ENCODE peak calls at places on chromosomes 16 and 17, in nine cellular contexts. One of them, this sample, is unnamed.

GRCh38 chr17:50272246-50272645 is 2.0 kb upstream of the TMEM92 start:
- DNase-seq in gastrocnemius medialis: no peak
- DNase-seq in H9: peak
- DNase-seq in PC-9: no peak
- DNase-seq in A673: no peak
- DNase-seq in GDM1: no peak
- DNase-seq in stimulated activated CD8-positive, alpha-beta memory T cell treated with anti-CD3 and anti-CD28 coated beads, Interleukin-2, amount 100 ng/mL, for 1 hour: no peak
- DNase-seq in B cell: no peak
- DNase-seq in C1 segment of cervical spinal cord: no peak
- DNase-seq in this sample: no peak

GRCh38 chr16:16021988-16022682 is 72.7 kb downstream of the ABCC1 start:
- DNase-seq in gastrocnemius medialis: peak
- DNase-seq in H9: peak
- DNase-seq in PC-9: peak
- DNase-seq in A673: peak
- DNase-seq in GDM1: no peak
- DNase-seq in stimulated activated CD8-positive, alpha-beta memory T cell treated with anti-CD3 and anti-CD28 coated beads, Interleukin-2, amount 100 ng/mL, for 1 hour: no peak
- DNase-seq in B cell: no peak
- DNase-seq in C1 segment of cervical spinal cord: peak
- DNase-seq in this sample: peak

GRCh38 chr16:73058221-73058615 is 10.3 kb upstream of the ZFHX3 start:
- DNase-seq in gastrocnemius medialis: no peak
- DNase-seq in H9: no peak
- DNase-seq in PC-9: no peak
- DNase-seq in A673: peak
- DNase-seq in GDM1: peak
- DNase-seq in stimulated activated CD8-positive, alpha-beta memory T cell treated with anti-CD3 and anti-CD28 coated beads, Interleukin-2, amount 100 ng/mL, for 1 hour: no peak
- DNase-seq in B cell: peak
- DNase-seq in C1 segment of cervical spinal cord: no peak
- DNase-seq in this sample: peak

GRCh38 chr16:24011237-24011636 is 175.5 kb downstream of the PRKCB start:
- DNase-seq in gastrocnemius medialis: no peak
- DNase-seq in H9: no peak
- DNase-seq in PC-9: no peak
- DNase-seq in A673: no peak
- DNase-seq in GDM1: no peak
- DNase-seq in stimulated activated CD8-positive, alpha-beta memory T cell treated with anti-CD3 and anti-CD28 coated beads, Interleukin-2, amount 100 ng/mL, for 1 hour: no peak
- DNase-seq in B cell: no peak
- DNase-seq in C1 segment of cervical spinal cord: no peak
- DNase-seq in this sample: no peak

GRCh38 chr16:67144943-67145342 is 5.9 kb downstream of the B3GNT9 start:
- DNase-seq in gastrocnemius medialis: no peak
- DNase-seq in H9: no peak
- DNase-seq in PC-9: no peak
- DNase-seq in A673: no peak
- DNase-seq in GDM1: no peak
- DNase-seq in stimulated activated CD8-positive, alpha-beta memory T cell treated with anti-CD3 and anti-CD28 coated beads, Interleukin-2, amount 100 ng/mL, for 1 hour: no peak
- DNase-seq in B cell: no peak
- DNase-seq in C1 segment of cervical spinal cord: no peak
- DNase-seq in this sample: no peak

GRCh38 chr17:57294075-57294474 is 37.8 kb downstream of the MSI2 start:
- DNase-seq in gastrocnemius medialis: no peak
- DNase-seq in H9: no peak
- DNase-seq in PC-9: peak
- DNase-seq in A673: no peak
- DNase-seq in GDM1: no peak
- DNase-seq in stimulated activated CD8-positive, alpha-beta memory T cell treated with anti-CD3 and anti-CD28 coated beads, Interleukin-2, amount 100 ng/mL, for 1 hour: no peak
- DNase-seq in B cell: no peak
- DNase-seq in C1 segment of cervical spinal cord: no peak
- DNase-seq in this sample: no peak

GRCh38 chr17:1354022-1354421 is 46.0 kb downstream of the YWHAE start:
- DNase-seq in gastrocnemius medialis: no peak
- DNase-seq in H9: no peak
- DNase-seq in PC-9: no peak
- DNase-seq in A673: no peak
- DNase-seq in GDM1: no peak
- DNase-seq in stimulated activated CD8-positive, alpha-beta memory T cell treated with anti-CD3 and anti-CD28 coated beads, Interleukin-2, amount 100 ng/mL, for 1 hour: no peak
- DNase-seq in B cell: no peak
- DNase-seq in C1 segment of cervical spinal cord: no peak
- DNase-seq in this sample: no peak

GRCh38 chr17:3222505-3222904 is 15.0 kb downstream of the OR1A1 start:
- DNase-seq in gastrocnemius medialis: no peak
- DNase-seq in H9: no peak
- DNase-seq in PC-9: no peak
- DNase-seq in A673: no peak
- DNase-seq in GDM1: no peak
- DNase-seq in stimulated activated CD8-positive, alpha-beta memory T cell treated with anti-CD3 and anti-CD28 coated beads, Interleukin-2, amount 100 ng/mL, for 1 hour: no peak
- DNase-seq in B cell: no peak
- DNase-seq in C1 segment of cervical spinal cord: no peak
- DNase-seq in this sample: no peak

GRCh38 chr16:85080923-85081498 is 31.3 kb downstream of the CIBAR2 start:
- DNase-seq in gastrocnemius medialis: no peak
- DNase-seq in H9: no peak
- DNase-seq in PC-9: no peak
- DNase-seq in A673: no peak
- DNase-seq in GDM1: no peak
- DNase-seq in stimulated activated CD8-positive, alpha-beta memory T cell treated with anti-CD3 and anti-CD28 coated beads, Interleukin-2, amount 100 ng/mL, for 1 hour: no peak
- DNase-seq in B cell: no peak
- DNase-seq in C1 segment of cervical spinal cord: no peak
- DNase-seq in this sample: no peak

GRCh38 chr16:57251352-57251751 is 6.3 kb downstream of the ARL2BP start:
- DNase-seq in gastrocnemius medialis: no peak
- DNase-seq in H9: no peak
- DNase-seq in PC-9: no peak
- DNase-seq in A673: no peak
- DNase-seq in GDM1: no peak
- DNase-seq in stimulated activated CD8-positive, alpha-beta memory T cell treated with anti-CD3 and anti-CD28 coated beads, Interleukin-2, amount 100 ng/mL, for 1 hour: no peak
- DNase-seq in B cell: no peak
- DNase-seq in C1 segment of cervical spinal cord: no peak
- DNase-seq in this sample: no peak

GRCh38 chr17:21277332-21277731 is 7.2 kb upstream of the MAP2K3 start:
- DNase-seq in gastrocnemius medialis: no peak
- DNase-seq in H9: no peak
- DNase-seq in PC-9: no peak
- DNase-seq in A673: no peak
- DNase-seq in GDM1: no peak
- DNase-seq in stimulated activated CD8-positive, alpha-beta memory T cell treated with anti-CD3 and anti-CD28 coated beads, Interleukin-2, amount 100 ng/mL, for 1 hour: no peak
- DNase-seq in B cell: no peak
- DNase-seq in C1 segment of cervical spinal cord: no peak
- DNase-seq in this sample: no peak

GRCh38 chr17:51820252-51820651 is 338.3 kb downstream of the CA10 start:
- DNase-seq in gastrocnemius medialis: no peak
- DNase-seq in H9: no peak
- DNase-seq in PC-9: no peak
- DNase-seq in A673: no peak
- DNase-seq in GDM1: no peak
- DNase-seq in stimulated activated CD8-positive, alpha-beta memory T cell treated with anti-CD3 and anti-CD28 coated beads, Interleukin-2, amount 100 ng/mL, for 1 hour: no peak
- DNase-seq in B cell: no peak
- DNase-seq in C1 segment of cervical spinal cord: no peak
- DNase-seq in this sample: no peak

GRCh38 chr17:39639043-39639442 is 2.1 kb downstream of the STARD3 start:
- DNase-seq in gastrocnemius medialis: no peak
- DNase-seq in H9: no peak
- DNase-seq in PC-9: no peak
- DNase-seq in A673: no peak
- DNase-seq in GDM1: no peak
- DNase-seq in stimulated activated CD8-positive, alpha-beta memory T cell treated with anti-CD3 and anti-CD28 coated beads, Interleukin-2, amount 100 ng/mL, for 1 hour: no peak
- DNase-seq in B cell: no peak
- DNase-seq in C1 segment of cervical spinal cord: no peak
- DNase-seq in this sample: no peak

GRCh38 chr17:2883544-2884203 is 87.4 kb downstream of the RAP1GAP2 start:
- DNase-seq in gastrocnemius medialis: no peak
- DNase-seq in H9: no peak
- DNase-seq in PC-9: peak
- DNase-seq in A673: peak
- DNase-seq in GDM1: no peak
- DNase-seq in stimulated activated CD8-positive, alpha-beta memory T cell treated with anti-CD3 and anti-CD28 coated beads, Interleukin-2, amount 100 ng/mL, for 1 hour: no peak
- DNase-seq in B cell: no peak
- DNase-seq in C1 segment of cervical spinal cord: no peak
- DNase-seq in this sample: no peak

GRCh38 chr16:78045865-78046581 is 23.7 kb downstream of the CLEC3A start:
- DNase-seq in gastrocnemius medialis: no peak
- DNase-seq in H9: peak
- DNase-seq in PC-9: no peak
- DNase-seq in A673: peak
- DNase-seq in GDM1: no peak
- DNase-seq in stimulated activated CD8-positive, alpha-beta memory T cell treated with anti-CD3 and anti-CD28 coated beads, Interleukin-2, amount 100 ng/mL, for 1 hour: no peak
- DNase-seq in B cell: no peak
- DNase-seq in C1 segment of cervical spinal cord: no peak
- DNase-seq in this sample: peak

GRCh38 chr17:2932946-2933345 is 130.5 kb downstream of the OR1D5 start:
- DNase-seq in gastrocnemius medialis: no peak
- DNase-seq in H9: peak
- DNase-seq in PC-9: no peak
- DNase-seq in A673: no peak
- DNase-seq in GDM1: no peak
- DNase-seq in stimulated activated CD8-positive, alpha-beta memory T cell treated with anti-CD3 and anti-CD28 coated beads, Interleukin-2, amount 100 ng/mL, for 1 hour: no peak
- DNase-seq in B cell: no peak
- DNase-seq in C1 segment of cervical spinal cord: no peak
- DNase-seq in this sample: no peak

GRCh38 chr17:57858838-57859237 is 9.0 kb upstream of the MRPS23 start:
- DNase-seq in gastrocnemius medialis: no peak
- DNase-seq in H9: no peak
- DNase-seq in PC-9: no peak
- DNase-seq in A673: no peak
- DNase-seq in GDM1: no peak
- DNase-seq in stimulated activated CD8-positive, alpha-beta memory T cell treated with anti-CD3 and anti-CD28 coated beads, Interleukin-2, amount 100 ng/mL, for 1 hour: no peak
- DNase-seq in B cell: no peak
- DNase-seq in C1 segment of cervical spinal cord: no peak
- DNase-seq in this sample: no peak

GRCh38 chr17:27861979-27862378 is 31.2 kb downstream of the LYRM9 start:
- DNase-seq in gastrocnemius medialis: no peak
- DNase-seq in H9: no peak
- DNase-seq in PC-9: peak
- DNase-seq in A673: no peak
- DNase-seq in GDM1: no peak
- DNase-seq in stimulated activated CD8-positive, alpha-beta memory T cell treated with anti-CD3 and anti-CD28 coated beads, Interleukin-2, amount 100 ng/mL, for 1 hour: no peak
- DNase-seq in B cell: no peak
- DNase-seq in C1 segment of cervical spinal cord: no peak
- DNase-seq in this sample: no peak

GRCh38 chr16:24504467-24505345 is 34.7 kb upstream of the RBBP6 start:
- DNase-seq in gastrocnemius medialis: peak
- DNase-seq in H9: peak
- DNase-seq in PC-9: peak
- DNase-seq in A673: peak
- DNase-seq in GDM1: peak
- DNase-seq in stimulated activated CD8-positive, alpha-beta memory T cell treated with anti-CD3 and anti-CD28 coated beads, Interleukin-2, amount 100 ng/mL, for 1 hour: peak
- DNase-seq in B cell: peak
- DNase-seq in C1 segment of cervical spinal cord: no peak
- DNase-seq in this sample: peak

GRCh38 chr17:7408341-7408740 is 696 bp downstream of the NLGN2 start:
- DNase-seq in gastrocnemius medialis: no peak
- DNase-seq in H9: no peak
- DNase-seq in PC-9: no peak
- DNase-seq in A673: no peak
- DNase-seq in GDM1: no peak
- DNase-seq in stimulated activated CD8-positive, alpha-beta memory T cell treated with anti-CD3 and anti-CD28 coated beads, Interleukin-2, amount 100 ng/mL, for 1 hour: no peak
- DNase-seq in B cell: no peak
- DNase-seq in C1 segment of cervical spinal cord: no peak
- DNase-seq in this sample: no peak

GRCh38 chr16:22763655-22764054 is 50.3 kb upstream of the HS3ST2 start:
- DNase-seq in gastrocnemius medialis: no peak
- DNase-seq in H9: peak
- DNase-seq in PC-9: no peak
- DNase-seq in A673: no peak
- DNase-seq in GDM1: no peak
- DNase-seq in stimulated activated CD8-positive, alpha-beta memory T cell treated with anti-CD3 and anti-CD28 coated beads, Interleukin-2, amount 100 ng/mL, for 1 hour: no peak
- DNase-seq in B cell: no peak
- DNase-seq in C1 segment of cervical spinal cord: no peak
- DNase-seq in this sample: no peak

GRCh38 chr17:50845260-50846147 is 10.1 kb downstream of the WFIKKN2 start:
- DNase-seq in gastrocnemius medialis: peak
- DNase-seq in H9: peak
- DNase-seq in PC-9: peak
- DNase-seq in A673: no peak
- DNase-seq in GDM1: no peak
- DNase-seq in stimulated activated CD8-positive, alpha-beta memory T cell treated with anti-CD3 and anti-CD28 coated beads, Interleukin-2, amount 100 ng/mL, for 1 hour: no peak
- DNase-seq in B cell: no peak
- DNase-seq in C1 segment of cervical spinal cord: no peak
- DNase-seq in this sample: no peak

GRCh38 chr17:21676281-21677111 is 15.8 kb upstream of the KCNJ18 start:
- DNase-seq in gastrocnemius medialis: no peak
- DNase-seq in H9: no peak
- DNase-seq in PC-9: no peak
- DNase-seq in A673: no peak
- DNase-seq in GDM1: no peak
- DNase-seq in stimulated activated CD8-positive, alpha-beta memory T cell treated with anti-CD3 and anti-CD28 coated beads, Interleukin-2, amount 100 ng/mL, for 1 hour: no peak
- DNase-seq in B cell: no peak
- DNase-seq in C1 segment of cervical spinal cord: no peak
- DNase-seq in this sample: no peak

GRCh38 chr16:30142672-30143346 is 19.8 kb upstream of the MAPK3 start:
- DNase-seq in gastrocnemius medialis: no peak
- DNase-seq in H9: peak
- DNase-seq in PC-9: peak
- DNase-seq in A673: no peak
- DNase-seq in GDM1: no peak
- DNase-seq in stimulated activated CD8-positive, alpha-beta memory T cell treated with anti-CD3 and anti-CD28 coated beads, Interleukin-2, amount 100 ng/mL, for 1 hour: no peak
- DNase-seq in B cell: peak
- DNase-seq in C1 segment of cervical spinal cord: no peak
- DNase-seq in this sample: peak

GRCh38 chr16:85479972-85480726 is 133.0 kb upstream of the GSE1 start:
- DNase-seq in gastrocnemius medialis: no peak
- DNase-seq in H9: peak
- DNase-seq in PC-9: peak
- DNase-seq in A673: peak
- DNase-seq in GDM1: no peak
- DNase-seq in stimulated activated CD8-positive, alpha-beta memory T cell treated with anti-CD3 and anti-CD28 coated beads, Interleukin-2, amount 100 ng/mL, for 1 hour: no peak
- DNase-seq in B cell: peak
- DNase-seq in C1 segment of cervical spinal cord: no peak
- DNase-seq in this sample: peak

GRCh38 chr16:49622421-49623402 is 233.2 kb downstream of the ZNF423 start:
- DNase-seq in gastrocnemius medialis: no peak
- DNase-seq in H9: peak
- DNase-seq in PC-9: no peak
- DNase-seq in A673: no peak
- DNase-seq in GDM1: no peak
- DNase-seq in stimulated activated CD8-positive, alpha-beta memory T cell treated with anti-CD3 and anti-CD28 coated beads, Interleukin-2, amount 100 ng/mL, for 1 hour: no peak
- DNase-seq in B cell: no peak
- DNase-seq in C1 segment of cervical spinal cord: no peak
- DNase-seq in this sample: no peak

GRCh38 chr16:64238576-64238975 is 883.3 kb downstream of the CDH11 start:
- DNase-seq in gastrocnemius medialis: no peak
- DNase-seq in H9: no peak
- DNase-seq in PC-9: no peak
- DNase-seq in A673: no peak
- DNase-seq in GDM1: no peak
- DNase-seq in stimulated activated CD8-positive, alpha-beta memory T cell treated with anti-CD3 and anti-CD28 coated beads, Interleukin-2, amount 100 ng/mL, for 1 hour: no peak
- DNase-seq in B cell: no peak
- DNase-seq in C1 segment of cervical spinal cord: no peak
- DNase-seq in this sample: no peak

GRCh38 chr17:30378191-30378796 is 433 bp upstream of the CPD start:
- DNase-seq in gastrocnemius medialis: no peak
- DNase-seq in H9: no peak
- DNase-seq in PC-9: no peak
- DNase-seq in A673: no peak
- DNase-seq in GDM1: no peak
- DNase-seq in stimulated activated CD8-positive, alpha-beta memory T cell treated with anti-CD3 and anti-CD28 coated beads, Interleukin-2, amount 100 ng/mL, for 1 hour: no peak
- DNase-seq in B cell: no peak
- DNase-seq in C1 segment of cervical spinal cord: no peak
- DNase-seq in this sample: no peak

GRCh38 chr17:82356845-82357355 is 2.1 kb upstream of the TEX19 start:
- DNase-seq in gastrocnemius medialis: no peak
- DNase-seq in H9: peak
- DNase-seq in PC-9: no peak
- DNase-seq in A673: no peak
- DNase-seq in GDM1: no peak
- DNase-seq in stimulated activated CD8-positive, alpha-beta memory T cell treated with anti-CD3 and anti-CD28 coated beads, Interleukin-2, amount 100 ng/mL, for 1 hour: no peak
- DNase-seq in B cell: no peak
- DNase-seq in C1 segment of cervical spinal cord: no peak
- DNase-seq in this sample: no peak

GRCh38 chr16:73396556-73396955 is 348.6 kb upstream of the ZFHX3 start:
- DNase-seq in gastrocnemius medialis: no peak
- DNase-seq in H9: no peak
- DNase-seq in PC-9: no peak
- DNase-seq in A673: no peak
- DNase-seq in GDM1: peak
- DNase-seq in stimulated activated CD8-positive, alpha-beta memory T cell treated with anti-CD3 and anti-CD28 coated beads, Interleukin-2, amount 100 ng/mL, for 1 hour: no peak
- DNase-seq in B cell: no peak
- DNase-seq in C1 segment of cervical spinal cord: no peak
- DNase-seq in this sample: peak

GRCh38 chr17:80260791-80261158 is at the start of gene RNF213:
- DNase-seq in gastrocnemius medialis: no peak
- DNase-seq in H9: peak
- DNase-seq in PC-9: no peak
- DNase-seq in A673: peak
- DNase-seq in GDM1: peak
- DNase-seq in stimulated activated CD8-positive, alpha-beta memory T cell treated with anti-CD3 and anti-CD28 coated beads, Interleukin-2, amount 100 ng/mL, for 1 hour: no peak
- DNase-seq in B cell: peak
- DNase-seq in C1 segment of cervical spinal cord: no peak
- DNase-seq in this sample: no peak

This sample was measured in KBM-7.